ENCODE peak calls at places on chromosomes 6 and 20, in eight cellular contexts. M is fibroblast of the aortic adventitia, A is body of pancreas, E is gastrocnemius medialis, W is foreskin fibroblast, G is A549, B is tibial nerve, O is kidney epithelial cell. I is an unnamed sample.

GRCh38 chr6:123803456-123803861 is 206 bp upstream of the NKAIN2 start:
- DNase-seq in M (no peak), A (no peak), E (no peak), W (no peak), G (no peak), B (no peak), O (no peak), I (no peak)

GRCh38 chr6:3226422-3227362 is 761 bp downstream of the TUBB2B start:
- DNase-seq in M (no peak), A (peak; percentile 32), E (no peak), W (no peak), G (no peak), B (no peak), O (no peak), I (no peak)

GRCh38 chr6:136989591-136990578 is 54.9 kb downstream of the IL20RA start:
- DNase-seq in M (no peak), A (peak; percentile 53), E (no peak), W (no peak), G (no peak), B (no peak), O (no peak), I (no peak)

GRCh38 chr6:33335916-33336315 is 18.4 kb upstream of the ZBTB22 start:
- DNase-seq in M (no peak), A (no peak), E (no peak), W (no peak), G (no peak), B (no peak), O (no peak), I (no peak)

GRCh38 chr6:137043710-137044365 is 927 bp downstream of the IL20RA start:
- DNase-seq in M (peak; percentile 52), A (no peak), E (no peak), W (peak; percentile 30), G (peak; percentile 3), B (peak; percentile 17), O (no peak), I (no peak)

GRCh38 chr6:9745476-9745875 is 669.4 kb downstream of the TFAP2A start:
- DNase-seq in M (peak; percentile 26), A (no peak), E (no peak), W (no peak), G (no peak), B (no peak), O (no peak), I (no peak)

GRCh38 chr6:43263314-43264178 is 20.3 kb downstream of the TTBK1 start:
- DNase-seq in M (peak; percentile 66), A (peak; percentile 87), E (peak; percentile 19), W (peak; percentile 44), G (peak; percentile 86), B (peak; percentile 42), O (no peak), I (peak; percentile 63)

GRCh38 chr20:34558320-34559202 is at the start of gene MAP1LC3A:
- DNase-seq in M (peak; percentile 93), A (peak; percentile 94), E (peak; percentile 94), W (peak; percentile 97), G (peak; percentile 91), B (peak; percentile 92), O (peak; percentile 57), I (peak; percentile 86)

GRCh38 chr6:136921936-136922679 is at the start of gene SLC35D3:
- DNase-seq in M (no peak), A (peak; percentile 31), E (no peak), W (no peak), G (peak; percentile 23), B (no peak), O (no peak), I (no peak)

GRCh38 chr6:3259491-3259958 is 778 bp downstream of the PSMG4 start:
- DNase-seq in M (peak; percentile 35), A (peak; percentile 56), E (peak; percentile 31), W (peak; percentile 28), G (peak; percentile 25), B (no peak), O (no peak), I (peak; percentile 41)

GRCh38 chr6:137332637-137333228 is 113.5 kb upstream of the IFNGR1 start:
- DNase-seq in M (peak; percentile 28), A (no peak), E (no peak), W (no peak), G (no peak), B (no peak), O (no peak), I (no peak)

GRCh38 chr6:47780510-47781356 is 1.1 kb upstream of the OPN5 start:
- DNase-seq in M (peak; percentile 85), A (peak; percentile 33), E (no peak), W (peak; percentile 44), G (peak; percentile 33), B (peak; percentile 30), O (peak; percentile 52), I (peak; percentile 68)

GRCh38 chr6:137883400-137883888 is 16.4 kb downstream of the TNFAIP3 start:
- DNase-seq in M (no peak), A (no peak), E (no peak), W (no peak), G (no peak), B (no peak), O (no peak), I (no peak)

GRCh38 chr6:154766993-154767392 is 33.8 kb downstream of the SCAF8 start:
- DNase-seq in M (peak; percentile 45), A (peak; percentile 20), E (no peak), W (no peak), G (no peak), B (no peak), O (no peak), I (no peak)

GRCh38 chr20:46355778-46356177 is 47.5 kb upstream of the CDH22 start:
- DNase-seq in M (no peak), A (no peak), E (no peak), W (no peak), G (no peak), B (no peak), O (no peak), I (no peak)

GRCh38 chr20:21725892-21726291 is 20.4 kb downstream of the PAX1 start:
- DNase-seq in M (no peak), A (no peak), E (no peak), W (no peak), G (no peak), B (no peak), O (no peak), I (no peak)

GRCh38 chr6:170424634-170425126 is 118.1 kb downstream of the FAM120B start:
- DNase-seq in M (no peak), A (no peak), E (no peak), W (no peak), G (no peak), B (no peak), O (no peak), I (no peak)

GRCh38 chr6:17212541-17213371 is 68.4 kb upstream of the RBM24 start:
- DNase-seq in M (no peak), A (peak; percentile 9), E (peak; percentile 70), W (no peak), G (no peak), B (no peak), O (no peak), I (no peak)

GRCh38 chr6:108113557-108114519 is 39.3 kb upstream of the OSTM1 start:
- DNase-seq in M (peak; percentile 75), A (peak; percentile 36), E (no peak), W (no peak), G (peak; percentile 74), B (peak; percentile 60), O (no peak), I (peak; percentile 50)

GRCh38 chr6:133992992-133993682 is 40.1 kb downstream of the TBPL1 start:
- DNase-seq in M (peak; percentile 88), A (no peak), E (no peak), W (no peak), G (no peak), B (no peak), O (no peak), I (no peak)

DNA sequence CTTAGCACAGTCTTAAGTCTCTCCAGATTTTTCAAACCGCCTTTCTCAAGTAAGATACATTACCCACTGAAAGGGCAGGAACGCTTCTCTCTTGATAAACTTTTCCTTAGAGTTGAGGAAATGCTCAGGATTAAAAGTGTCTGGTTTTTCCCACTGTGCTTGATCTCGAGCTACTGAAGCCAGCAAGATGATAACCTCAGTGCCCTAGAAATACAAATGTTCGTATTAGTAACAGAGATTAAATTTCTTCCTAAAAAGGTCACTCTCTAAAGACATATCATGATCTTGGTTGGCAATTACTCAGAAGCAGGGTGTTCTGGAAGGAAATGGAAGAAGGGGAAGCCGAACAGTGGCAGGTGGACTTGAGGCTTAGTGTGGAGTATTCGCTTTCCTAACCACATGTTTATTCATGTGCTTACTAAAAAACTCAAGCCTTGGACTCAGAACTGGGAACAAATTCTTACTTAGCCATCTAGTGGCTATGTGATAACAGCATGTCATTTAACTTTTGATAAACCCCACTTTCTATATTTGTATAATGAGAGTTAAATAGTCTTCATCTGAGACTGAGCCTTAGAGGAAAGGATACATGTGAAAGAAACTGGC is 20.1 kb downstream of the C6orf141 start:
- DNase-seq in M (peak; percentile 48), A (no peak), E (no peak), W (peak; percentile 13), G (no peak), B (no peak), O (no peak), I (peak; percentile 2)
- TF ChIP-seq CTCF in M (peak; percentile 16), A (no peak), E (no peak), W (no peak), G (peak; percentile 44), B (no peak), O (no peak), I (peak; percentile 50)

DNA sequence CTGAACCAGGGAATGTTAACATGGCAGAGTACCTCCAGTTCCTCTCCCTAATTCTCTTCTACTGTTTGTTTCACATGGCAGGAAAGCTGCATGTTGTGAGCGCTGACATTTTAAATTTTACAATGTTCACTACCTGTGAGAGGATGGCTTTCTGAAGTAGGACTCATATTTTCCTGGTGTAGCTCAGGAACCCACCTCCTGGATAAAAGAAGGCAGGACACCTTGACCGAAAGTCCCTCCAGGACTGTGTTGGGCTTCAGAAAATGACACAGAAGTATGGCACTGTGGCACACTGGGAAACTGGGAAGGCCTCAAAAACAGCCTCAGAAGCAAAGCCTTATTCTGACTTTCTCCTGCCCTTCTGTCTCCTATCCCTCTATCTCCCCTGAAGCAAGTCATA is 33.3 kb downstream of the PTPRK start:
- DNase-seq in M (no peak), A (peak; percentile 31), E (no peak), W (no peak), G (no peak), B (no peak), O (no peak), I (peak; percentile 7)
- TF ChIP-seq CTCF in M (peak; percentile 27), A (peak; percentile 31), E (no peak), W (no peak), G (no peak), B (no peak), O (peak; percentile 45), I (peak; percentile 60)

DNA sequence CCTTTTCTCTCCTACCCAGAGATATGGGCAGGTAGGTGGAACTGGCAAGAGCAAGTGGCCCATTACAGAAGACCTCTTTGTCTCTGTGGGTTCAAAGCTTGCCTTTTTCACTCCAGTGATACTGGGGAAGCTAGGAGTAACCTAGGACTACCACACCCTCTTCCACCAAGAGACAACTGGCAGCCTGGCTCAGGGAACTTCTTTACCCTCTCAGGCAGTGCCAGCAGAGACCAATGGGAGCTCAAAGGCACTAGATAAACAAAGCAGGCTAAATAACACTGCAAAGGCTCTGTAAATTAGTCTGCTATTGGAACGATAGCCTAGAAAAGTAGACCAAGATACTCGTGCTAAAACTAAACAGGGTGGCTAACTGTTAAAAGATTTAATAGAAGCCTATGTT is 32.1 kb downstream of the ATRN start:
- DNase-seq in M (no peak), A (no peak), E (no peak), W (no peak), G (no peak), B (no peak), O (no peak), I (no peak)
- TF ChIP-seq CTCF in M (no peak), A (no peak), E (no peak), W (no peak), G (no peak), B (no peak), O (no peak), I (no peak)

GRCh38 chr6:142822882-142823578 is 121.9 kb downstream of the HIVEP2 start:
- DNase-seq in M (no peak), A (no peak), E (peak; percentile 46), W (no peak), G (peak; percentile 12), B (no peak), O (no peak), I (no peak)
- TF ChIP-seq CTCF in M (no peak), A (no peak), E (peak; percentile 15), W (no peak), G (peak; percentile 19), B (no peak), O (peak; percentile 46), I (peak; percentile 51)

I was measured in HFFc6.